ENCODE peak calls at places on chromosome 20, in six cellular contexts. G, U, O, I, F and A are unnamed samples.

GRCh38 chr20:53291548-53291947 is 302.1 kb downstream of the ZNF217 start:
- DNase-seq in G (no peak), U (no peak), O (no peak), I (no peak), F (no peak), A (no peak)

GRCh38 chr20:8424986-8425385 is 292.9 kb downstream of the PLCB1 start:
- DNase-seq in G (no peak), U (no peak), O (no peak), I (no peak), F (no peak), A (no peak)

GRCh38 chr20:2578430-2579192 is 42.2 kb downstream of the TMC2 start:
- DNase-seq in G (no peak), U (no peak), O (no peak), I (no peak), F (no peak), A (no peak)

GRCh38 chr20:8260837-8261241 is 128.8 kb downstream of the PLCB1 start:
- DNase-seq in G (no peak), U (no peak), O (no peak), I (no peak), F (no peak), A (no peak)

GRCh38 chr20:825710-826421 is 7.6 kb upstream of the FAM110A start:
- DNase-seq in G (no peak), U (no peak), O (no peak), I (no peak), F (no peak), A (peak; percentile 31)

GRCh38 chr20:18144541-18145099 is 7.0 kb downstream of the KAT14 start:
- DNase-seq in G (no peak), U (no peak), O (no peak), I (no peak), F (no peak), A (no peak)

GRCh38 chr20:10404023-10404628 is 29.9 kb downstream of the MKKS start:
- DNase-seq in G (no peak), U (no peak), O (no peak), I (no peak), F (no peak), A (no peak)

GRCh38 chr20:17674722-17675518 is 7.1 kb downstream of the RRBP1 start:
- DNase-seq in G (no peak), U (no peak), O (no peak), I (no peak), F (no peak), A (peak; percentile 74)

GRCh38 chr20:48298851-48299484 is 513.7 kb upstream of the SULF2 start:
- DNase-seq in G (no peak), U (peak; percentile 81), O (no peak), I (no peak), F (no peak), A (no peak)

GRCh38 chr20:3930265-3931206 is 41.3 kb downstream of the PANK2 start:
- DNase-seq in G (no peak), U (no peak), O (no peak), I (no peak), F (no peak), A (no peak)

GRCh38 chr20:46046588-46047310 is 17.7 kb downstream of the SLC12A5 start:
- DNase-seq in G (no peak), U (no peak), O (no peak), I (no peak), F (no peak), A (no peak)

GRCh38 chr20:61572312-61572711 is 320.3 kb downstream of the CDH4 start:
- DNase-seq in G (no peak), U (no peak), O (no peak), I (no peak), F (no peak), A (no peak)

GRCh38 chr20:33971147-33971775 is 22.4 kb upstream of the RALY start:
- DNase-seq in G (no peak), U (no peak), O (no peak), I (no peak), F (no peak), A (no peak)

GRCh38 chr20:53984354-53984753 is 86.0 kb downstream of the BCAS1 start:
- DNase-seq in G (no peak), U (no peak), O (no peak), I (peak; percentile 29), F (no peak), A (no peak)

GRCh38 chr20:44678990-44679611 is 27.6 kb upstream of the ADA start:
- DNase-seq in G (no peak), U (no peak), O (no peak), I (no peak), F (no peak), A (no peak)

GRCh38 chr20:14581731-14582130 is 244.3 kb upstream of the FLRT3 start:
- DNase-seq in G (no peak), U (no peak), O (no peak), I (no peak), F (no peak), A (no peak)

GRCh38 chr20:881051-881820 is 34.9 kb downstream of the ANGPT4 start:
- DNase-seq in G (no peak), U (no peak), O (no peak), I (no peak), F (no peak), A (no peak)

GRCh38 chr20:41249781-41250281 is 67.7 kb downstream of the ZHX3 start:
- DNase-seq in G (peak; percentile 42), U (no peak), O (no peak), I (peak; percentile 34), F (no peak), A (no peak)

GRCh38 chr20:24917797-24918578 is 31.1 kb upstream of the CST7 start:
- DNase-seq in G (peak; percentile 74), U (peak; percentile 58), O (peak; percentile 32), I (peak; percentile 58), F (peak; percentile 60), A (peak; percentile 78)

GRCh38 chr20:32581839-32582658 is 3.1 kb downstream of the NOL4L start:
- DNase-seq in G (no peak), U (no peak), O (peak; percentile 22), I (no peak), F (no peak), A (no peak)

GRCh38 chr20:48722002-48722731 is 105.6 kb downstream of the PREX1 start:
- DNase-seq in G (no peak), U (no peak), O (no peak), I (no peak), F (no peak), A (peak; percentile 82)

GRCh38 chr20:63782051-63782471 is 42.5 kb downstream of the SLC2A4RG start:
- DNase-seq in G (no peak), U (no peak), O (peak; percentile 62), I (no peak), F (no peak), A (no peak)

GRCh38 chr20:4154958-4155411 is 139.6 kb upstream of the RNF24 start:
- DNase-seq in G (no peak), U (no peak), O (no peak), I (peak; percentile 55), F (no peak), A (no peak)